ENCODE peak calls at places on chromosome 3, in six cellular contexts. O, J, E, W, G and Y are unnamed samples.

GRCh38 chr3:16370872-16371740 is 106.1 kb downstream of the OXNAD1 start:
- DNase-seq in G (no peak), E (no peak), J (no peak), O (peak; percentile 38), W (no peak), Y (no peak)

GRCh38 chr3:23663661-23664186 is 142.0 kb upstream of the UBE2E1 start:
- DNase-seq in E (no peak), W (no peak), O (no peak), J (no peak), G (no peak), Y (no peak)

GRCh38 chr3:192675958-192676649 is 51.2 kb downstream of the FGF12 start:
- DNase-seq in J (no peak), G (no peak), O (no peak), E (no peak), W (no peak), Y (no peak)

GRCh38 chr3:45426161-45426560 is 37.8 kb downstream of the LARS2 start:
- DNase-seq in G (no peak), W (no peak), J (no peak), E (no peak), O (peak; percentile 0), Y (peak; percentile 20)

GRCh38 chr3:29497282-29497681 is 216.4 kb downstream of the RBMS3 start:
- DNase-seq in J (no peak), W (no peak), O (no peak), E (no peak), G (no peak), Y (no peak)

GRCh38 chr3:155034786-155035185 is 45.3 kb upstream of the MME start:
- DNase-seq in O (no peak), E (no peak), G (no peak), W (no peak), J (no peak), Y (no peak)

GRCh38 chr3:189292667-189293478 is 121.1 kb downstream of the TPRG1 start:
- DNase-seq in E (no peak), G (no peak), W (no peak), O (no peak), J (no peak), Y (peak; percentile 88)

GRCh38 chr3:23739536-23739935 is 66.2 kb upstream of the UBE2E1 start:
- DNase-seq in J (no peak), W (no peak), G (no peak), E (no peak), O (no peak), Y (no peak)

GRCh38 chr3:89867286-89867685 is 759.9 kb downstream of the EPHA3 start:
- DNase-seq in W (no peak), E (no peak), J (no peak), G (no peak), O (no peak), Y (no peak)

GRCh38 chr3:114445233-114445632 is 151.4 kb downstream of the TIGIT start:
- DNase-seq in G (no peak), O (no peak), E (no peak), W (no peak), J (no peak), Y (no peak)

GRCh38 chr3:187918081-187918644 is 172.9 kb upstream of the BCL6 start:
- DNase-seq in W (no peak), O (no peak), J (no peak), G (no peak), E (no peak), Y (no peak)

GRCh38 chr3:122394173-122394572 is 10.2 kb downstream of the FAM162A start:
- DNase-seq in J (no peak), O (no peak), E (no peak), G (no peak), W (no peak), Y (no peak)

GRCh38 chr3:76941376-76941775 is 98.5 kb upstream of the ROBO2 start:
- DNase-seq in G (no peak), W (no peak), O (no peak), E (no peak), J (no peak), Y (no peak)

GRCh38 chr3:126488205-126488604 is 12.5 kb upstream of the ZXDC start:
- DNase-seq in G (no peak), J (no peak), O (no peak), E (no peak), W (no peak), Y (no peak)

GRCh38 chr3:42053476-42053875 is 37.7 kb upstream of the TRAK1 start:
- DNase-seq in W (no peak), J (no peak), G (no peak), E (no peak), O (no peak), Y (no peak)

GRCh38 chr3:166706094-166706493 is 674.0 kb downstream of the ZBBX start:
- DNase-seq in W (no peak), J (no peak), G (no peak), E (no peak), O (no peak), Y (no peak)

GRCh38 chr3:191257286-191257685 is 58.2 kb downstream of the OSTN start:
- DNase-seq in O (no peak), J (no peak), E (no peak), G (no peak), W (no peak), Y (no peak)

GRCh38 chr3:52318186-52318793 is 2.2 kb downstream of the DNAH1 start:
- DNase-seq in G (no peak), O (no peak), J (no peak), W (no peak), E (no peak), Y (no peak)

GRCh38 chr3:52532517-52532837 is 1.2 kb downstream of the NT5DC2 start:
- DNase-seq in J (no peak), W (no peak), E (peak; percentile 29), O (no peak), G (no peak), Y (peak; percentile 36)

GRCh38 chr3:46372492-46373359 is 2.0 kb downstream of the CCR5 start:
- DNase-seq in E (no peak), O (no peak), W (no peak), G (no peak), J (peak; percentile 31), Y (no peak)

GRCh38 chr3:14422016-14422963 is 19.9 kb downstream of the SLC6A6 start:
- DNase-seq in J (no peak), W (no peak), O (no peak), G (no peak), E (no peak), Y (no peak)

GRCh38 chr3:139425745-139426400 is 36.4 kb upstream of the COPB2 start:
- DNase-seq in W (no peak), J (no peak), O (no peak), G (no peak), E (no peak), Y (no peak)

GRCh38 chr3:128863560-128863959 is 15.9 kb upstream of the ACAD9 start:
- DNase-seq in W (no peak), J (no peak), O (no peak), E (no peak), G (no peak), Y (no peak)

GRCh38 chr3:56976666-56977560 is 83.6 kb upstream of the SPATA12 start:
- DNase-seq in O (peak; percentile 79), J (no peak), G (peak; percentile 79), W (peak; percentile 91), E (no peak), Y (peak; percentile 60)

GRCh38 chr3:108153451-108153981 is 62.7 kb upstream of the CD47 start:
- DNase-seq in J (peak; percentile 35), O (peak; percentile 51), W (peak; percentile 35), G (peak; percentile 46), E (peak; percentile 11), Y (peak; percentile 79)

GRCh38 chr3:176584413-176585176 is 612.7 kb downstream of the TBL1XR1 start:
- DNase-seq in W (no peak), G (no peak), J (no peak), E (no peak), O (no peak), Y (no peak)

GRCh38 chr3:152656207-152657001 is 178.5 kb upstream of the P2RY1 start:
- DNase-seq in J (no peak), W (no peak), G (no peak), O (no peak), E (no peak), Y (no peak)

GRCh38 chr3:98906230-98906629 is 4.7 kb upstream of the DCBLD2 start:
- DNase-seq in E (no peak), J (no peak), G (no peak), W (no peak), O (no peak), Y (no peak)

GRCh38 chr3:78734048-78734637 is 1033.7 kb downstream of the ROBO1 start:
- DNase-seq in E (no peak), G (no peak), O (peak; percentile 40), W (peak; percentile 41), J (no peak), Y (no peak)

GRCh38 chr3:44074181-44074580 is 167.5 kb upstream of the TOPAZ1 start:
- DNase-seq in J (no peak), E (no peak), G (no peak), W (no peak), O (no peak), Y (no peak)

GRCh38 chr3:186854146-186854545 is 11.6 kb downstream of the ADIPOQ start:
- DNase-seq in E (no peak), J (no peak), O (no peak), W (no peak), G (no peak), Y (no peak)

GRCh38 chr3:175749981-175750380 is 890.8 kb downstream of the NAALADL2 start:
- DNase-seq in G (no peak), E (no peak), O (no peak), W (no peak), J (no peak), Y (no peak)

GRCh38 chr3:127019449-127019848 is 36.5 kb downstream of the PLXNA1 start:
- DNase-seq in E (no peak), O (no peak), W (no peak), J (no peak), G (no peak), Y (no peak)

GRCh38 chr3:116046350-116046749 is 398.9 kb downstream of the LSAMP start:
- DNase-seq in J (no peak), W (no peak), E (no peak), O (no peak), G (peak; percentile 94), Y (no peak)

GRCh38 chr3:161069441-161070251 is 35.5 kb downstream of the B3GALNT1 start:
- DNase-seq in J (no peak), G (no peak), W (no peak), O (peak; percentile 40), E (no peak), Y (no peak)